ENCODE peak calls at places on chromosomes 13 and 19, in ten cellular contexts. X, L, Y, W, M, P, A, Q, D and S are unnamed samples.
A peak's percentile ranks its signal among the peaks of the same experiment; 100 is the strongest.

GRCh38 chr19:898663-899062 is 5.4 kb downstream of the RNU6-9 start:
- DNase-seq in X (peak; percentile 38), L (no peak), Y (no peak), W (peak; percentile 53), M (peak; percentile 54), P (no peak), A (no peak), Q (no peak), D (no peak), S (no peak)

GRCh38 chr19:16070366-16070990 is 5.8 kb upstream of the TPM4 start:
- DNase-seq in X (peak; percentile 81), L (no peak), Y (peak; percentile 57), W (no peak), M (no peak), P (no peak), A (peak; percentile 78), Q (peak; percentile 92), D (peak; percentile 75), S (peak; percentile 81)

GRCh38 chr19:15177269-15178116 is 23.3 kb downstream of the NOTCH3 start:
- DNase-seq in X (peak; percentile 84), L (peak; percentile 79), Y (no peak), W (peak; percentile 66), M (peak; percentile 95), P (peak; percentile 32), A (peak; percentile 87), Q (peak; percentile 81), D (no peak), S (peak; percentile 99)

GRCh38 chr13:99688776-99689175 is 187.5 kb downstream of the TM9SF2 start:
- DNase-seq in X (no peak), L (no peak), Y (no peak), W (no peak), M (no peak), P (no peak), A (no peak), Q (no peak), D (no peak), S (no peak)

GRCh38 chr13:100269837-100270236 is 180.9 kb downstream of the PCCA start:
- DNase-seq in X (no peak), L (peak; percentile 46), Y (peak; percentile 6), W (no peak), M (no peak), P (peak; percentile 56), A (no peak), Q (no peak), D (peak; percentile 15), S (no peak)

GRCh38 chr19:17020823-17021222 is 5.8 kb downstream of the CPAMD8 start:
- DNase-seq in X (no peak), L (no peak), Y (no peak), W (no peak), M (no peak), P (no peak), A (peak; percentile 53), Q (no peak), D (no peak), S (peak; percentile 86)

GRCh38 chr13:93079294-93079693 is 147.3 kb upstream of the GPC6 start:
- DNase-seq in X (no peak), L (no peak), Y (no peak), W (no peak), M (no peak), P (no peak), A (no peak), Q (no peak), D (no peak), S (no peak)

GRCh38 chr13:24894972-24895300 is 131.0 kb downstream of the RNF17 start:
- DNase-seq in X (no peak), L (no peak), Y (no peak), W (no peak), M (no peak), P (no peak), A (no peak), Q (no peak), D (no peak), S (no peak)

GRCh38 chr13:98485561-98485960 is 91.3 kb downstream of the STK24 start:
- DNase-seq in X (no peak), L (no peak), Y (no peak), W (no peak), M (no peak), P (no peak), A (no peak), Q (no peak), D (no peak), S (no peak)

GRCh38 chr13:98487016-98487415 is 89.9 kb downstream of the STK24 start:
- DNase-seq in X (no peak), L (no peak), Y (no peak), W (no peak), M (no peak), P (no peak), A (no peak), Q (no peak), D (no peak), S (no peak)

GRCh38 chr13:98486412-98486811 is 90.5 kb downstream of the STK24 start:
- DNase-seq in X (no peak), L (no peak), Y (no peak), W (no peak), M (no peak), P (no peak), A (no peak), Q (no peak), D (no peak), S (no peak)

GRCh38 chr13:98488736-98489135 is 88.2 kb downstream of the STK24 start:
- DNase-seq in X (no peak), L (no peak), Y (no peak), W (no peak), M (no peak), P (no peak), A (no peak), Q (no peak), D (no peak), S (no peak)

DNA sequence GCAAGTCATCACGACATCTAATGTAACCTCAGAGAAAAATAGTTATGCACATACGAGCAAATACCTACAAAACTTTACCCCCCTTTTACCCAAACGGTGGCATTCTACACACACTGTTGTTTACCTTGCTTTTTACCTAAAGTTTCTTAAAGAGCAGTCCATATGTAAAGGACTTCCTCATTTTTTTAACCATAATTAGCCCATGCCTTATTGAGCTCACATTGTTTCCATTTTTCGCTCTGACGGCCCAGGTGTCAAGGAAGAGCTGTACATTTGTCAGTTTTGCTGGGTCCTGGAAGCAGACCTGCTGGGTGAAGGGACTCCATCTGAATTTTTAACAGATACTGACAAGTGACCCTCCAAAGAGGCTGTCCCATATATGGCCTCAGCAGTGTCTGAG is 89.4 kb downstream of the STK24 start:
- DNase-seq in X (no peak), L (no peak), Y (no peak), W (no peak), M (no peak), P (no peak), A (no peak), Q (no peak), D (no peak), S (no peak)
- TF ChIP-seq CTCF in X (no peak), L (no peak), Y (no peak), W (no peak), M (no peak), P (no peak), A (no peak), Q (no peak), D (no peak), S (no peak)

GRCh38 chr13:95564091-95564490 is 11.6 kb downstream of the CLDN10 start:
- DNase-seq in X (no peak), L (no peak), Y (no peak), W (no peak), M (no peak), P (no peak), A (no peak), Q (no peak), D (no peak), S (peak; percentile 36)
- TF ChIP-seq CTCF in X (no peak), L (no peak), Y (no peak), W (no peak), M (peak; percentile 22), P (no peak), A (no peak), Q (no peak), D (no peak), S (peak; percentile 53)

GRCh38 chr13:46552888-46553520 is at the start of gene LRCH1:
- DNase-seq in X (peak; percentile 90), L (peak; percentile 88), Y (peak; percentile 70), W (peak; percentile 89), M (peak; percentile 91), P (no peak), A (peak; percentile 88), Q (peak; percentile 74), D (peak; percentile 69), S (peak; percentile 97)

GRCh38 chr13:46555722-46556121 is 2.8 kb downstream of the LRCH1 start:
- DNase-seq in X (no peak), L (no peak), Y (no peak), W (no peak), M (no peak), P (no peak), A (no peak), Q (no peak), D (no peak), S (no peak)

GRCh38 chr13:46554971-46555370 is 2.0 kb downstream of the LRCH1 start:
- DNase-seq in X (no peak), L (no peak), Y (no peak), W (no peak), M (no peak), P (no peak), A (no peak), Q (no peak), D (no peak), S (no peak)

GRCh38 chr13:46553521-46553885 is 533 bp downstream of the LRCH1 start:
- DNase-seq in X (no peak), L (no peak), Y (no peak), W (peak; percentile 43), M (peak; percentile 19), P (no peak), A (no peak), Q (no peak), D (no peak), S (no peak)

DNA sequence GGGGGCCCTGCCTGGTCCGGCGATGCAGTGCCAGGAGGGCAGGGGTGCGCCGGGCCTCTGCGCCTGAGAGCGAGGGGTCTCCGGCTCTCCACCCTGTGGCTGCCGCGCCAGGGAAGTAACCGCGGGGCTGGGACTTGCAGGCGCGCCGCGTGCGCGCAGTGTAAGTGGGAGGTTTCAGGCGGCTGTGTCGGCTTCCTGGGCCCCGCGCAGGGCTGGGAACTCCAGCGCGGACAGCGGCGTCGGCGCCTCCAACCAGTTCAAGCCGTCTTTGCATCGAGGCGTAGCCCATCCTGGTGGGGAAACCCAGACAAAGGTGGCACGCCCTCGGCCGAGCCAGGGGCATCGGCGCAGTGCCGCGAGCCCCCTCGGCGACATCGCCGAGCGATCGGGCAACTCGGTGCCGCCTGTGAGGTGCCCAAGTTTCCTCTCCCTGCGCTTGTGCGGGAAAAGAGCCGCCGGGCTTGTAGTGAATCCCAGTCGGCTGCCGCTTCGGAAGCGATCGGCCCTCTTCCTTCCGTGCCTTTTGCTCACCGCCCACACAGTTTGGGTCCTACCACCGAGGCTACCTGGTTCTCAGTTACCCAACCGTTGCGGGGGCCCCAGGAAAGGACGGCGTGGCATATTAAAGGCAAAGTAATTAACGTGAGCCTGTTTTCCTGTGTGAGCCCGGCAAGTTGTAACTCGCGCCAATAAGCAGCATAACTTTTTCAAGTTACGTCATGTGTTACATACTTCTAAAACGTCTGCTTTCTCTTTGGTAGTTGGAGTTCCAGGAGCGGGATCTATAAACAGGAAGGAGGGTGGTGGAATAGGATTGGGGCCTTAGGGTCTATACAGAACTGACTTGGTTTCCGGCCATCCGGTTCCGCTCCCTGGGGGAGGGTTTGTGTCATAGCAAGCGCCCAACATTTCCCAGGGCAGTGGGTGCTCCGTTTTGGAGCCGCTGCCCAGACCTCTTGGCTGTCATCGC is 1.2 kb downstream of the LRCH1 start:
- DNase-seq in X (peak; percentile 86), L (peak; percentile 64), Y (peak; percentile 28), W (peak; percentile 79), M (peak; percentile 78), P (peak; percentile 61), A (peak; percentile 79), Q (peak; percentile 66), D (peak; percentile 28), S (peak; percentile 95)
- TF ChIP-seq CTCF in X (no peak), L (no peak), Y (peak; percentile 50), W (peak; percentile 55), M (peak; percentile 19), P (peak; percentile 16), A (peak; percentile 30), Q (peak; percentile 44), D (no peak), S (peak; percentile 15)

DNA sequence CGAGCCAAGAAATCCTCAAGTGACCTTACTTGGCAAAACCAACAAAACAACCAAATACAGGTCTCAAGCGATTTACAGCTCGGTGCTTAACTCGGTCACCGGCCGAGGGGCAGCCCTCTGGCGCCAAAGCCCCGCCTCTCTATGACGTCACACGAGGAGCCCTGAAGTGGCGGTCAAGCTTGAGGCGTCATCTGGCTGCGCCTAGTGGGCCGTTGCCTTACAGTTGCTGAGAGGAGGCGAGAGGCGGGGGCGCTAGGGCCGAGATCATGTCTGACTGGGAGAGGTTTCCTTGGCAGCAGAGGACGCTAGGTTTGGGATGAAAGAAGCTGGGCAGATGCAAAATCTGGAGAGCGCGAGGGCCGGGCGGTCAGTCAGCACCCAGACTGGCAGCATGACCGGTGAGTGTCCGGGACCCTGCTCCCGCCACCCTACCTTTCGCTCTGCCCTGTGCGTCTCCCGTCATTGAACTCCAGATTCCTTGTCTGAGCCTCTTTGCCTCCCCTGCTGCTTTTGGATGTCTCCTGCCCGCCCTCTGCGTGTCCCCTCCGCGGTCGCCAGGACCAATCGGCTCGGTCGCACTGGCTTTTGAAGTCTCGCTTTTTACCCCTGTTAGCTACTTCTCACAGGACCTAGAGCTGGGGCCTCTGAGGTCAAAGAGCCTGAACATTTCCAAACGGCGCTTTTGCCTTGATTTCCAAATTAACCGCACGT is at the start of gene CDADC1:
- DNase-seq in X (peak; percentile 91), L (peak; percentile 98), Y (peak; percentile 95), W (peak; percentile 98), M (peak; percentile 99), P (peak; percentile 79), A (peak; percentile 95), Q (peak; percentile 97), D (peak; percentile 88), S (peak; percentile 94)
- TF ChIP-seq CTCF in X (no peak), L (no peak), Y (no peak), W (no peak), M (no peak), P (no peak), A (no peak), Q (no peak), D (no peak), S (no peak)